ENCODE peak calls at places on chromosomes 5 and 9, in ten cellular contexts. C is Peyer's patch; F is HFF-Myc; B is fibroblast of mammary gland; R is transverse colon; P is hepatocyte; D is AG04450; T is CD8-positive, alpha-beta T cell; S is IMR-90; Y is suprapubic skin. Q is an unnamed sample.
A peak's percentile ranks its signal among the peaks of the same experiment; 100 is the strongest.

GRCh38 chr9:16133556-16134227 is 580.8 kb downstream of the CCDC171 start:
- DNase-seq in B (peak; percentile 67), Y (no peak), T (no peak), R (peak; percentile 20), D (no peak), S (peak; percentile 48), P (peak; percentile 84), C (peak; percentile 51), F (no peak), Q (peak; percentile 78)

GRCh38 chr9:99299214-99300102 is 77.4 kb downstream of the SEC61B start:
- DNase-seq in C (no peak), Y (no peak), B (peak; percentile 77), T (no peak), S (peak; percentile 83), D (peak; percentile 33), R (no peak), F (peak; percentile 20), P (peak; percentile 39), Q (peak; percentile 49)

GRCh38 chr5:81265101-81265500 is 32.0 kb downstream of the CKMT2 start:
- DNase-seq in R (no peak), C (no peak), B (peak; percentile 68), T (no peak), S (peak; percentile 66), F (no peak), P (no peak), D (no peak), Y (no peak), Q (peak; percentile 15)

GRCh38 chr5:35436441-35437057 is 181.1 kb upstream of the SPEF2 start:
- DNase-seq in Y (no peak), D (no peak), R (no peak), F (no peak), B (peak; percentile 48), C (peak; percentile 53), S (peak; percentile 22), P (peak; percentile 70), T (no peak), Q (peak; percentile 11)

GRCh38 chr9:114336699-114337395 is 7.2 kb downstream of the ORM2 start:
- DNase-seq in D (no peak), S (no peak), R (no peak), T (no peak), P (no peak), B (no peak), C (no peak), Y (no peak), F (no peak), Q (no peak)

GRCh38 chr5:148573374-148573773 is 81.0 kb downstream of the HTR4 start:
- DNase-seq in R (no peak), B (no peak), C (no peak), T (no peak), F (no peak), D (no peak), Y (no peak), S (no peak), P (no peak), Q (no peak)

GRCh38 chr9:69502671-69503301 is 169.4 kb downstream of the APBA1 start:
- DNase-seq in R (no peak), T (no peak), C (no peak), P (no peak), B (peak; percentile 25), F (peak; percentile 1), Y (no peak), D (no peak), S (peak; percentile 41), Q (peak; percentile 56)

GRCh38 chr9:137167752-137168574 is 1.9 kb downstream of the LRRC26 start:
- DNase-seq in Y (no peak), T (no peak), C (peak; percentile 66), F (no peak), P (peak; percentile 46), S (no peak), R (peak; percentile 72), D (no peak), B (no peak), Q (no peak)

GRCh38 chr9:71760901-71761300 is 7.4 kb downstream of the CEMIP2 start:
- DNase-seq in C (peak; percentile 57), S (no peak), Y (no peak), B (no peak), R (no peak), T (no peak), P (no peak), D (no peak), F (no peak), Q (no peak)

GRCh38 chr9:71764438-71764837 is 3.9 kb downstream of the CEMIP2 start:
- DNase-seq in C (no peak), P (no peak), F (no peak), R (no peak), S (no peak), Y (no peak), B (no peak), T (no peak), D (no peak), Q (no peak)

GRCh38 chr9:71763752-71764332 is 4.5 kb downstream of the CEMIP2 start:
- DNase-seq in S (no peak), Y (no peak), T (no peak), D (no peak), C (no peak), B (peak; percentile 54), P (no peak), F (no peak), R (no peak), Q (peak; percentile 58)

GRCh38 chr9:71761938-71762353 is 6.4 kb downstream of the CEMIP2 start:
- DNase-seq in C (no peak), S (no peak), D (no peak), R (no peak), P (peak; percentile 43), Y (no peak), T (no peak), B (no peak), F (no peak), Q (no peak)

DNA sequence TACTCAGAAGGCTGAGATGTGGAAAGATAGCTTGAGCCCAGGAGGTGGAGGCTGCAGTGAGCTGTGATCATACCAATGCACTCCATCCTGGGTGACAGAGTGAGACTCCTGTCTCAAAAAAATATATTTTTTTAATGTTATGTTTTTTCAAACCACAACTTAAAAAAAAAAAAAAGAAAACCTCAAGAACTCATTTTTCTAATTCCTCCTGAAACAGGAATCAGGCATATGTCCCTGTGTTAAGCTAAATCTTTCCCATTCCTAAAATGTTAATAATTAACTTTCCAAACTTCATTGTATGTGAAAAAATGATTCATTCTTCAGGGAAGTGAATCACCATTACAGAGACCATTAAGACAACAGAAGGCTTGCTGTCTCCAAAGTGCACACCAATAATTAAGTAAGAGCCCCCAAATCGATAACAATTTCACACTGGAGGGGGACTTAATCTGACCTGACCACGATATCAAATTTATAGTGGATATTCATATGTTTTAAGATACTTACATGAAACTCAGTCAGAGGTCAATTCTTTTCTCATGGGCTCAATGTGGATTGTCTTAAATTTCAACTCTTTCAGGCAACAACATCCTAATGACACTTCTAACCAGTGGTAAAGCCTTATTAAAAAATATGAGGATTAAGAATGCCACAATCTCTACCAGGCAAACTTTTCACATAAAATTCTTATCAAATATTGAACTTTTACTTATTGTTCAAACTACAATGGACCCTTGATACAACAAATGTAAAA is 5.2 kb downstream of the CEMIP2 start:
- DNase-seq in B (peak; percentile 83), P (no peak), C (no peak), F (no peak), D (no peak), R (no peak), T (no peak), Y (no peak), S (peak; percentile 84), Q (peak; percentile 65)
- H3K4me3 ChIP-seq in B (no peak overlapping the region), P (no peak overlapping the region), C (no peak overlapping the region), F (no peak overlapping the region), D (peak overlapping the region; percentile 1), R (no peak overlapping the region), T (peak overlapping the region; percentile 15), Y (no peak overlapping the region), S (no peak overlapping the region), Q (no peak overlapping the region)

GRCh38 chr5:170296036-170296934 is 1.3 kb downstream of the LCP2 start:
- DNase-seq in P (no peak), Y (no peak), F (no peak), S (no peak), R (no peak), B (no peak), C (no peak), D (no peak), T (no peak), Q (no peak)

GRCh38 chr5:170296935-170297588 is 515 bp downstream of the LCP2 start:
- DNase-seq in S (no peak), Y (no peak), C (no peak), P (no peak), F (no peak), T (no peak), D (no peak), B (no peak), R (no peak), Q (no peak)

GRCh38 chr5:170300361-170301013 is 2.9 kb upstream of the LCP2 start:
- DNase-seq in T (no peak), R (no peak), B (no peak), Y (no peak), F (no peak), C (no peak), P (no peak), S (no peak), D (no peak), Q (no peak)

GRCh38 chr5:170301149-170301548 is 3.6 kb upstream of the LCP2 start:
- DNase-seq in R (no peak), Y (no peak), C (no peak), P (no peak), S (no peak), T (no peak), D (no peak), B (no peak), F (no peak), Q (no peak)

GRCh38 chr5:170297589-170298462 is at the start of gene LCP2:
- DNase-seq in T (peak; percentile 68), Y (no peak), F (no peak), R (no peak), S (no peak), D (no peak), P (no peak), C (peak; percentile 68), B (no peak), Q (no peak)
- H3K4me3 ChIP-seq in T (peak within 1 kb of the TSS; percentile 87), Y (peak within 1 kb of the TSS; percentile 49), F (no peak within 1 kb of the TSS), R (peak within 1 kb of the TSS; percentile 15), S (no peak within 1 kb of the TSS), D (no peak within 1 kb of the TSS), P (no peak within 1 kb of the TSS), C (peak within 1 kb of the TSS; percentile 60), B (no peak within 1 kb of the TSS), Q (no peak within 1 kb of the TSS)

GRCh38 chr5:119271758-119272730 is 83.8 kb upstream of the TNFAIP8 start:
- DNase-seq in F (no peak), S (no peak), D (no peak), R (no peak), B (no peak), T (no peak), Y (no peak), C (no peak), P (no peak), Q (no peak)
- H3K4me3 ChIP-seq in F (no peak overlapping the region), S (no peak overlapping the region), D (no peak overlapping the region), R (no peak overlapping the region), B (no peak overlapping the region), T (peak overlapping the region; percentile 96), Y (no peak overlapping the region), C (no peak overlapping the region), P (no peak overlapping the region), Q (no peak overlapping the region)

DNA sequence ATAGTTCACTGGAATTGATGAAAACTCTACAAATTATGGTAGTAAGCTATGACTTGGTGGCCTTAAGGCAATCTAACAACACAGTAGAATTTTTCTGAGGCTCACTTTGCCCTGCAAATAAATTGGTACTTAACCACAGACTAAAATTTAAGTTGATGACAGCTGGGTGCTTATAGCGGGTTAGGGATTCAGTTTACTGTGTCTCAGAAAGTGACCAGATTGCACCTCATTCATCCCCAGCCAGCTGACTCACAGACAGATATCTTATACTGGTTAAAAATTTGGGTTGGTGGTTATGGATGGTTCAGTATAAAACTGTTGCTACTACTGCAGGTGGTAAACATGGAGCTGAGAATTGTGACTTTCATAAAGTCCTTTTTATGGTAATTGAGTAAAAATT is 2.8 kb downstream of the CKS2 start:
- DNase-seq in Y (no peak), P (no peak), C (no peak), T (no peak), R (no peak), B (peak; percentile 53), S (peak; percentile 46), F (no peak), D (no peak), Q (no peak)
- H3K4me3 ChIP-seq in Y (no peak overlapping the region), P (no peak overlapping the region), C (no peak overlapping the region), T (no peak overlapping the region), R (no peak overlapping the region), B (peak overlapping the region; percentile 93), S (no peak overlapping the region), F (peak overlapping the region; percentile 92), D (peak overlapping the region; percentile 82), Q (peak overlapping the region; percentile 93)